ENCODE peak calls at places on chromosomes 7 and 10, in nine cellular contexts. Z is mammary epithelial cell, R is testis, L is prostate gland, Y is OCI-LY7, H is K562, K is upper lobe of right lung, F is cardiac muscle cell, X is thoracic aorta. J is an unnamed sample.

GRCh38 chr7:70614237-70614984 is 517.5 kb upstream of the GALNT17 start:
- DNase-seq in Y (peak; percentile 22), F (peak; percentile 68), H (no peak), X (peak; percentile 46), R (peak; percentile 81), L (peak; percentile 68), Z (peak; percentile 53), K (no peak), J (no peak)

GRCh38 chr7:20514364-20514763 is 101.1 kb upstream of the ABCB5 start:
- DNase-seq in R (peak; percentile 39), H (no peak), L (peak; percentile 28), Y (no peak), X (no peak), K (no peak), F (peak; percentile 80), Z (peak; percentile 88), J (no peak)

GRCh38 chr7:53022893-53023292 is 12.5 kb upstream of the POM121L12 start:
- DNase-seq in R (no peak), F (no peak), Z (no peak), Y (no peak), H (no peak), L (no peak), X (no peak), K (no peak), J (no peak)

GRCh38 chr7:4886671-4887070 is 3.2 kb upstream of the RADIL start:
- DNase-seq in Y (no peak), L (no peak), K (no peak), X (no peak), R (no peak), H (no peak), F (no peak), Z (no peak), J (no peak)

GRCh38 chr7:12570148-12570528 is 382 bp upstream of the SCIN start:
- DNase-seq in L (peak; percentile 51), H (no peak), R (no peak), Y (no peak), X (no peak), K (peak; percentile 72), Z (peak; percentile 67), F (no peak), J (peak; percentile 56)

GRCh38 chr7:33862946-33863814 is 42.2 kb upstream of the BMPER start:
- DNase-seq in Y (no peak), R (peak; percentile 43), X (no peak), Z (no peak), H (no peak), F (peak; percentile 59), L (no peak), K (no peak), J (no peak)

GRCh38 chr7:24715661-24716479 is 41.4 kb downstream of the GSDME start:
- DNase-seq in F (peak; percentile 54), Y (peak; percentile 90), K (no peak), R (no peak), Z (no peak), L (no peak), X (no peak), H (peak; percentile 54), J (no peak)

GRCh38 chr7:79664884-79665676 is 211.6 kb upstream of the MAGI2 start:
- DNase-seq in Y (no peak), F (no peak), L (no peak), Z (no peak), X (no peak), H (no peak), R (no peak), K (no peak), J (no peak)

GRCh38 chr7:143373255-143373794 is 7.8 kb upstream of the ZYX start:
- DNase-seq in R (no peak), H (no peak), F (no peak), X (no peak), L (no peak), Y (no peak), K (no peak), Z (no peak), J (no peak)

GRCh38 chr7:150848561-150849115 is 3.7 kb upstream of the AOC1 start:
- DNase-seq in K (no peak), X (no peak), Z (no peak), Y (no peak), F (no peak), R (no peak), H (no peak), L (no peak), J (no peak)

GRCh38 chr10:87838650-87839049 is 20.6 kb upstream of the ATAD1 start:
- DNase-seq in Y (no peak), F (no peak), Z (no peak), L (no peak), H (no peak), K (no peak), X (no peak), R (no peak), J (no peak)

GRCh38 chr7:87146740-87147386 is 5.4 kb upstream of the DMTF1 start:
- DNase-seq in L (no peak), X (no peak), Z (no peak), H (no peak), K (no peak), Y (no peak), R (no peak), F (no peak), J (peak; percentile 46)

GRCh38 chr7:87151701-87152111 is 547 bp upstream of the DMTF1 start:
- DNase-seq in K (no peak), H (no peak), L (no peak), R (no peak), X (no peak), Z (no peak), Y (no peak), F (no peak), J (no peak)

GRCh38 chr7:87147500-87147899 is 4.8 kb upstream of the DMTF1 start:
- DNase-seq in Z (peak; percentile 8), L (no peak), K (no peak), R (peak; percentile 19), X (no peak), H (no peak), Y (no peak), F (no peak), J (no peak)

GRCh38 chr7:87151002-87151505 is 1.2 kb upstream of the DMTF1 start:
- DNase-seq in K (no peak), Y (no peak), X (no peak), L (no peak), Z (no peak), R (no peak), F (no peak), H (no peak), J (no peak)

GRCh38 chr7:87148332-87148955 is 3.8 kb upstream of the DMTF1 start:
- DNase-seq in Z (peak; percentile 6), L (no peak), Y (peak; percentile 46), K (no peak), X (no peak), F (peak; percentile 67), R (no peak), H (no peak), J (no peak)
- TF ChIP-seq CTCF in Z (peak; percentile 72), L (peak; percentile 64), Y (peak; percentile 88), K (peak; percentile 62), X (no peak), F (peak; percentile 60), R (peak; percentile 28), H (peak; percentile 68), J (peak; percentile 56)

DNA sequence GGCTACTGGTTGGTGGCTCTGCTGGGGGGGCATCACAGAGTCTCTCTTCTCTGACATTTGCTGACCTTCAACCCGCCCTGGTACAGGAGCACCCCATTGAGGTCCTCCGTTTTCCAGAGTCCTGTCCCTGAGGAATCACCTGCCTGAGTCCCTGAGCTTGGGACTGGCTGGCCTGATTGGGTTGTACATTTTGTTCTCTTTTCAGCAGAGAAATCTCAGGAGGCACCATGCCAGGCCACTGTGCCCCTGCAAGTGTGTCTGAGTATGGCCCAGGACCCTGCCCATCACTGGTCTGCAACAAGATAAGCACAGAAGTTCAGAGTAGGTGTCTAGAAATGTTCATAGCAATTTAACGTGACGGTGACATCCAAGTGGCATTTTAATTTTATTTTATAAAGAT is 131.2 kb downstream of the CUX1 start:
- DNase-seq in H (no peak), R (no peak), L (no peak), X (no peak), Z (no peak), F (no peak), Y (no peak), K (no peak), J (no peak)
- H3K27ac ChIP-seq in H (no peak overlapping the region), R (no peak overlapping the region), L (no peak overlapping the region), X (peak overlapping the region; percentile 36), Z (no peak overlapping the region), F (peak overlapping the region; percentile 94), Y (no peak overlapping the region), K (no peak overlapping the region), J (no peak overlapping the region)

GRCh38 chr10:126224967-126225671 is 163.2 kb downstream of the ADAM12 start:
- DNase-seq in Z (no peak), F (no peak), R (no peak), X (no peak), H (no peak), L (no peak), K (no peak), Y (no peak), J (no peak)

GRCh38 chr10:126227762-126228134 is 160.5 kb downstream of the ADAM12 start:
- DNase-seq in R (no peak), H (no peak), L (no peak), Z (peak; percentile 27), F (no peak), Y (no peak), K (no peak), X (no peak), J (no peak)

GRCh38 chr10:126225672-126226007 is 162.6 kb downstream of the ADAM12 start:
- DNase-seq in X (no peak), K (no peak), R (peak; percentile 47), Z (no peak), H (no peak), F (peak; percentile 70), Y (no peak), L (no peak), J (no peak)

GRCh38 chr10:126226205-126226604 is 162.1 kb downstream of the ADAM12 start:
- DNase-seq in F (no peak), L (no peak), K (no peak), X (no peak), R (no peak), Y (no peak), Z (no peak), H (no peak), J (no peak)

DNA sequence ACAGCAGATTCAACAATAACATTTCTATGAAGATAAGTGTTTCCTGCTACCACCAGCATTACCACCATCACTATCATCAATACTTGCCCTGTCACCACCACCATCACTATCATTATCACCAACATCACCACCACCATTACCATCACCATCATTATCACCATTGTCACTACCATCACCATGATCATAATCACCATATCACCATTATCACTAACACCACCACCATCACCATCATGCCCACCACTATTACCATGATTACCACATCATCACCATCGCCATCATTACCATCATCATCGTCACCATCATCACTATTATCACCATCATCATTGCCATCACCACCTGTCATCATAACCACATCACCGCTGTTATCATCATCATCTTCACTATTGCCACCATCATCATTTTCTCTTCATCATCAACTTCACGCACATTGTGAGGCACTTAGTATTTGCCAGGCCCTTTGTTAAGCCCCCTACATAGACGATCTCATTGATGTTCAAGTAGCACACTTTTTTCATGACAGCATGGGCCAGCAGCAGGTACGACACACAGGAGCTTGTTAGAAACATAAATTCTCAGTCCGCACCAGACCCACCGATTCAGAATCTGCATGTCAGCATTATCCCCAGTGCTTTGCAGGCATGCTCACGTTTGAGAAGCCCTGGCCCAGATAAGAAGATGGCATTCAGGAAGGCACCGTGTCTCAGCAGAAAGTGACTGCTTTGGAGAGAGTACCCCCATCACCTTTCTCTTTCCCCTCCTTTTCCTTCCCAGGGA is 161.1 kb downstream of the ADAM12 start:
- DNase-seq in F (no peak), K (no peak), Y (no peak), R (no peak), H (no peak), X (no peak), Z (no peak), L (no peak), J (no peak)
- H3K4me1 ChIP-seq in F (no peaks in the 10 kb centered on the region), K (no peaks in the 10 kb centered on the region), Y (no peaks in the 10 kb centered on the region), R (no peaks in the 10 kb centered on the region), H (no peaks in the 10 kb centered on the region), X (no peaks in the 10 kb centered on the region), Z (no peaks in the 10 kb centered on the region), L (no peaks in the 10 kb centered on the region), J (no peaks in the 10 kb centered on the region)

GRCh38 chr7:100372256-100372655 is 1.0 kb upstream of the PILRA start:
- DNase-seq in H (no peak), K (peak; percentile 76), L (no peak), X (no peak), Y (peak; percentile 52), Z (peak; percentile 39), F (peak; percentile 81), R (no peak), J (peak; percentile 67)
- TF ChIP-seq CTCF in H (no peak), K (no peak), L (no peak), X (no peak), Y (no peak), Z (no peak), F (no peak), R (no peak), J (no peak)